ENCODE peak calls at places on chromosome 17, in eight cellular contexts. S is GM12864, Q is fibroblast of pulmonary artery, I is ascending aorta, R is fibroblast of lung, E is A549, K is AG04450, F is heart right ventricle. V is an unnamed sample.

GRCh38 chr17:82389379-82389778 is 17.8 kb downstream of the UTS2R start:
- DNase-seq in S (no peak), Q (no peak), I (no peak), R (no peak), E (no peak), K (no peak), F (no peak), V (no peak)

GRCh38 chr17:6670999-6671398 is 19.4 kb downstream of the C17orf100 start:
- DNase-seq in S (no peak), Q (no peak), I (no peak), R (no peak), E (no peak), K (no peak), F (no peak), V (no peak)

GRCh38 chr17:1323336-1323735 is 43.9 kb downstream of the TRARG1 start:
- DNase-seq in S (no peak), Q (peak), I (no peak), R (no peak), E (no peak), K (no peak), F (no peak), V (no peak)

GRCh38 chr17:75531724-75532090 is 6.2 kb downstream of the LLGL2 start:
- DNase-seq in S (no peak), Q (no peak), I (no peak), R (no peak), E (peak), K (no peak), F (no peak), V (no peak)

GRCh38 chr17:8189041-8189710 is 804 bp downstream of the BORCS6 start:
- DNase-seq in S (no peak), Q (no peak), I (no peak), R (peak), E (no peak), K (no peak), F (no peak), V (peak)

GRCh38 chr17:40727447-40728231 is 24.1 kb upstream of the KRT24 start:
- DNase-seq in S (peak), Q (peak), I (no peak), R (peak), E (no peak), K (peak), F (no peak), V (no peak)

GRCh38 chr17:82242977-82243647 is 14.3 kb downstream of the SLC16A3 start:
- DNase-seq in S (no peak), Q (peak), I (no peak), R (peak), E (peak), K (peak), F (peak), V (peak)

GRCh38 chr17:16313159-16314090 is 39.8 kb downstream of the CENPV start:
- DNase-seq in S (no peak), Q (no peak), I (no peak), R (peak), E (peak), K (peak), F (no peak), V (peak)

GRCh38 chr17:38883592-38884526 is 14.0 kb downstream of the LASP1 start:
- DNase-seq in S (no peak), Q (peak), I (no peak), R (peak), E (no peak), K (no peak), F (peak), V (no peak)

GRCh38 chr17:38885044-38885727 is 15.3 kb downstream of the LASP1 start:
- DNase-seq in S (no peak), Q (no peak), I (no peak), R (no peak), E (no peak), K (no peak), F (no peak), V (peak)

GRCh38 chr17:38888842-38889241 is 19.0 kb downstream of the LASP1 start:
- DNase-seq in S (no peak), Q (no peak), I (no peak), R (no peak), E (no peak), K (no peak), F (no peak), V (no peak)

GRCh38 chr17:38886643-38887010 is 16.8 kb downstream of the LASP1 start:
- DNase-seq in S (no peak), Q (no peak), I (no peak), R (no peak), E (no peak), K (no peak), F (no peak), V (peak)

DNA sequence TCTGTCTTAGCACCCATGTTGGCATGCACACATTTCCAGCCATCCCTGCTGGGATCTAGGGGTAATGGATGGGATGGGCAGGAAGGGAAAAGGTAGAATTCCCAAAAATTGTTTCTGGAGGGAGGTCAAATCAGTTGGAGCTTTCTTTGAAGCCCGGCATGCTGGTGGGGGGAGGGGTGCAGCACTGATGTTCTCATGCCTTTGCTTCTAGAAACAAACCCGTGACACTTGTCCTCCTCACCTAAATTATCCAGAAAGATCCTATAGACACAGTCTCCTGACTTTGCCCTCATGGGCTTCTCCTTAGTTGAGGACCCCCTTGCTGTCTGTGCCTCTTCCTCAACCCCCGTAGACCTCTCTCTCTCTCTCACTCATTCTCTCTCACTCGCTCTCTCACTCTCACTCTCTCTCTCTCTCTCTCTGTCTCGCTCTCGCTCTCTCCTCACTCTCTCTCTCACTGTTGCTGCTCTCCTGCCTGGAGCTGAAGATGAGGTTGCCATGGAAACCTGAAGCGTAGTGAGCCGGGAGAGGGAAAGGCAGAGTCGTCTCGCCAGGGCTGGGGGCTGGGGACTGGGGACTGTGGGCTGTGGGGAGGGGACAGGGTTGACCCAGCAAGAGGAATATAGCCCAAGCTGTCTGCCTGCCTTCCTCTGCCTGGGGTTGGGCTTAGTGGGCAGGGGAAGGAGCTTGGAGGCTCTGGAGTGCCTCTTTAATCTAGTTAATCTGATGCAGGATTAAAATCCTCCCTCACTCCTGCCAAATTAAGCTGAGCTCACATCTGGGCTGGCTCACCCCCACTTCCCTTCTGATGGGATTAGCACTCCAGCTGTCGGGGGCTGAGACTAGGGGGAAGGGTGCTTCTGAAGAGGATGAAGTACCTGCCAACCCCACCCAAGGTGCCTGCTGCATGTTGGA is 16.1 kb downstream of the LASP1 start:
- DNase-seq in S (no peak), Q (no peak), I (no peak), R (peak), E (no peak), K (no peak), F (no peak), V (no peak)
- H3K4me3 ChIP-seq in S (no peak), Q (no peak), I (no peak), R (no peak), E (no peak), K (no peak), F (no peak), V (no peak)

DNA sequence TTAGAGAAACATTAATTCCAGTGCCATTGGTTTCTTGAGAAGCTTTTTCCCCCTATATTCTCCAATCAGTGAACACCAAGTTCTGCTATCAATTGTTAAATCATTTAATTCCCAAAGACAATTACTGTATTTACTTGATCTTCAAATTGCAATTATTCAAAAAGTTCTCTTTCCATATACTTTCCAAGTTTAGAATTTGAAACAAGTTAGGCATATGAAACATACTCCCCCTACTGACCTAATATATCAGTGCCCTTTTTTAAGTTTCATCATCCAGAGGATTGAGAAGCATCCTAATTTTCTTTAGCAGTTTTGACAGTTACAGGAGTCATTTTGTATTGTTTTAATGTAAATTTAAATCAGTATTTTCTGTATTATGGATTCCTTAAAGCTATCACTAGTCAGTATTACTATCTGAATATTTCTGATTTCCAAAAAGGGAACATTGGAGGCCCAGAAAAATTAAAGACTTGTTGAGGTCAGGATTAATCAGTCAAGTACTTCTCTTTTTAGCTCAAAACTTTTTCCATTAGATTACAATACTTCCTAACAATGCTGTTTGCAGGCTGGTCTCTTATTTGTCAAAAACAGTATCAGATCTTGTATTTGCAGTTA is 16.3 kb downstream of the MEIOC start:
- DNase-seq in S (no peak), Q (peak), I (no peak), R (peak), E (peak), K (no peak), F (no peak), V (no peak)
- TF ChIP-seq CTCF in S (peak), Q (peak), I (no peak), R (peak), E (peak), K (peak), F (peak), V (no peak)

GRCh38 chr17:45144199-45145034 is 3.9 kb upstream of the HEXIM1 start:
- DNase-seq in S (no peak), Q (no peak), I (no peak), R (no peak), E (no peak), K (no peak), F (peak), V (peak)

GRCh38 chr17:45146166-45146565 is 2.1 kb upstream of the HEXIM1 start:
- DNase-seq in S (no peak), Q (no peak), I (no peak), R (no peak), E (no peak), K (no peak), F (no peak), V (no peak)

GRCh38 chr17:45145035-45145389 is 3.3 kb upstream of the HEXIM1 start:
- DNase-seq in S (no peak), Q (no peak), I (no peak), R (no peak), E (no peak), K (no peak), F (no peak), V (no peak)

GRCh38 chr17:45143101-45143670 is 5.1 kb upstream of the HEXIM1 start:
- DNase-seq in S (no peak), Q (no peak), I (no peak), R (no peak), E (no peak), K (no peak), F (no peak), V (no peak)

GRCh38 chr17:45143767-45144198 is 4.5 kb upstream of the HEXIM1 start:
- DNase-seq in S (no peak), Q (peak), I (no peak), R (peak), E (no peak), K (no peak), F (peak), V (peak)
- H3K4me3 ChIP-seq in S (peak), Q (peak), I (peak), R (peak), E (no peak), K (peak), F (peak), V (no peak)

GRCh38 chr17:79124513-79125209 is 50.0 kb downstream of the ENGASE start:
- DNase-seq in S (no peak), Q (no peak), I (no peak), R (no peak), E (no peak), K (no peak), F (no peak), V (no peak)

GRCh38 chr17:79123988-79124387 is 49.4 kb downstream of the ENGASE start:
- DNase-seq in S (no peak), Q (no peak), I (no peak), R (no peak), E (no peak), K (no peak), F (no peak), V (no peak)

GRCh38 chr17:79127534-79128135 is 53.0 kb downstream of the ENGASE start:
- DNase-seq in S (no peak), Q (no peak), I (no peak), R (no peak), E (no peak), K (no peak), F (no peak), V (no peak)

GRCh38 chr17:79125503-79125902 is 50.9 kb downstream of the ENGASE start:
- DNase-seq in S (no peak), Q (no peak), I (no peak), R (no peak), E (no peak), K (no peak), F (no peak), V (no peak)

GRCh38 chr17:79126139-79126538 is 51.5 kb downstream of the ENGASE start:
- DNase-seq in S (no peak), Q (no peak), I (no peak), R (no peak), E (no peak), K (no peak), F (no peak), V (no peak)
- TF ChIP-seq CTCF in S (no peak), Q (no peak), I (no peak), R (no peak), E (peak), K (no peak), F (peak), V (no peak)

GRCh38 chr17:17767497-17768286 is 69.1 kb downstream of the SREBF1 start:
- DNase-seq in S (no peak), Q (no peak), I (no peak), R (no peak), E (no peak), K (no peak), F (no peak), V (no peak)
- H3K4me3 ChIP-seq in S (no peak), Q (no peak), I (no peak), R (no peak), E (no peak), K (no peak), F (no peak), V (no peak)

DNA sequence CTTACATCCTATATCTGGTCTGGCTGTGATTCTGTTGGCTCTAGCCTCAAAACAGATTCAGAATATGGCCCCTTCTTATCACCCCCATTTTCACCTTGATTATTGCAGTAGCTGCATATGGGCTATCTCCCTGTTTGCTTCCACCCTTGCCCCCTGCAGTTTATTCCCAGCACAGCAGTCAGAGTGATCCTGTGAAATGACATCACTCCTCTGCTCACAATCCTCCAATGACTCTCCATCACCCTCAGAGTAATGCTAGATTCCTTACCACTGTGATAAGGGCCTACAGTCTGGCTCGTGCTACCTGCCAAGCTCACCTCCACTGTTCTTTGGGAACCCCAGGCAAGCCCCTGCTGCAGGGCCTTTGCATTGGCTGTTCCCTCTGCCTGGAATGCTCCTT is 92.5 kb downstream of the ASIC2 start:
- DNase-seq in S (no peak), Q (no peak), I (no peak), R (peak), E (peak), K (no peak), F (no peak), V (no peak)
- TF ChIP-seq CTCF in S (peak), Q (no peak), I (no peak), R (peak), E (no peak), K (peak), F (no peak), V (no peak)

GRCh38 chr17:29181226-29181625 is 1.0 kb upstream of the MYO18A start:
- DNase-seq in S (no peak), Q (no peak), I (no peak), R (no peak), E (no peak), K (no peak), F (no peak), V (no peak)

GRCh38 chr17:29180788-29181160 is 576 bp upstream of the MYO18A start:
- DNase-seq in S (no peak), Q (no peak), I (no peak), R (no peak), E (no peak), K (no peak), F (no peak), V (no peak)

GRCh38 chr17:29179232-29180036 is 764 bp downstream of the MYO18A start:
- DNase-seq in S (no peak), Q (no peak), I (no peak), R (no peak), E (peak), K (no peak), F (peak), V (peak)

GRCh38 chr17:29178750-29179231 is 1.4 kb downstream of the MYO18A start:
- DNase-seq in S (no peak), Q (no peak), I (no peak), R (no peak), E (peak), K (no peak), F (no peak), V (peak)

DNA sequence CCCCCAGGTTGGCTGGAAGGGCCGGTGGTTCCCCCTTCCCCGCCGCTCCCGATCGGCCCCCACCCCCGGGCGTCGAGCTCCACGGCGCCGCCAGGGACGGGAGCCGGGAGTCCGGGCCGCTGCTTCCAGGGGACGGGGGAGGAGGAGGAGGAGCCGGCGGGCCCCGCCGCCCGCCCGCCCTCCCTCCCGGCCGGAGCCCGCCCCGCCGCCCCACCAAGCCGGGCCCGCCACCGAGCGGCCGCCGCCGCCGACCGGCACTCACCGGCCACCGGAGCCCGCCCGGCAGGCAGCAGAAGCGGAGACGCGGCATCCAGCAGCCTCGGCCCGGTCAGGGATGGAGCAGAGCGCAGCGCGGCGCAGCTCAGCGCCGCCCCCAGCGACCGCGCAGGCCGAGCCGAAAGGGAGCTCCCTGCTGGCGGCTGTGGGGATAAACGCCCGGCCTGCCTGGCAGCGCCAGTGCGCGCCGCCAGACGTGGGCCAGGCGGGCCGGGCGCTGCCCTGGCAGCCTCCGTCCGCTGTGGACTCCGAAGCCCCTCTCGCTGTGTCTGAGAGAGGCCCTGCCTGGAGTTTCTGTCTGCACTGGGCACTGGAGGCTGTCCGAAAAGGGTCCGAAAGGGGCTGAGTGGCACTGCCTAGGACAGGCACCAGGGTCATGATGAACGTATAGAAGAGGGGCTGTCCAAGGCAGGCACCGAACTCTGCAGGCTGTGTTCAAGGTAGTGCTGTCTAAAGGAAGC is at the start of gene MYO18A:
- DNase-seq in S (no peak), Q (peak), I (no peak), R (peak), E (peak), K (peak), F (peak), V (peak)
- H3K4me3 ChIP-seq in S (peak), Q (peak), I (peak), R (peak), E (peak), K (peak), F (peak), V (no peak)

GRCh38 chr17:60139438-60140285 is 10.1 kb upstream of the CA4 start:
- DNase-seq in S (no peak), Q (peak), I (no peak), R (peak), E (peak), K (peak), F (peak), V (peak)
- TF ChIP-seq CTCF in S (peak), Q (peak), I (peak), R (peak), E (peak), K (peak), F (peak), V (peak)

GRCh38 chr17:11612956-11613355 is 14.7 kb downstream of the DNAH9 start:
- DNase-seq in S (no peak), Q (no peak), I (no peak), R (no peak), E (no peak), K (no peak), F (no peak), V (no peak)
- H3K4me3 ChIP-seq in S (no peak), Q (no peak), I (no peak), R (no peak), E (no peak), K (no peak), F (no peak), V (no peak)

DNA sequence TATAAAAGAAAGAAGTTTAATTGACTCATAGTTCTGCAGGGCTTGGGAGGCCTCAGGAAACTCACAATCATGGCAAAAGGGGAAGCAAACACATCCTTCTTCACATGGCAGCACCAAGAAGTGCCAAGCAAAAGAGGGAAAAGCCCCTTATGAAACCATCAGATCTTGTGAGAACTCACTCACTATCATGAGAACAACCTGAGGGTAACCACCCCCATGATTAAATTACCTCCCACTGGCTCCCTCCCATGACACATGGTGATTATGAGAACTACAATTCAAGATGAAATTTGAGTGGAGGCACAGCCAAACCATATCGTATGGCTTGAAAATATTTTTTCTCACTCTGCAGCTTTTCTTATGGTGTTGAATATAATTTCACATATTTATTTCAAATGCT is 151.7 kb downstream of the ANKFN1 start:
- DNase-seq in S (no peak), Q (no peak), I (no peak), R (no peak), E (no peak), K (no peak), F (no peak), V (no peak)
- TF ChIP-seq CTCF in S (no peak), Q (no peak), I (no peak), R (no peak), E (no peak), K (no peak), F (no peak), V (no peak)